ENCODE peak calls at places on chromosomes 16 and 17, in seven cellular contexts. R is cardiac fibroblast, V is spleen, N is brain microvascular endothelial cell, K is esophagus squamous epithelium, T is HFFc6, L is Panc1. C is an unnamed sample.
A peak's percentile ranks its signal among the peaks of the same experiment; 100 is the strongest.

GRCh38 chr16:19710991-19711545 is 7.0 kb downstream of the KNOP1 start:
- DNase-seq in R (no peak), V (peak; percentile 77), N (no peak), K (no peak), T (no peak), L (no peak), C (no peak)

GRCh38 chr17:76866774-76867577 is 1.2 kb upstream of the MGAT5B start:
- DNase-seq in R (peak; percentile 29), V (no peak), N (peak; percentile 54), K (no peak), T (peak; percentile 49), L (no peak), C (no peak)

GRCh38 chr16:64627288-64627687 is 494.6 kb downstream of the CDH11 start:
- DNase-seq in R (no peak), V (no peak), N (no peak), K (no peak), T (no peak), L (no peak), C (no peak)

GRCh38 chr17:1647802-1648581 is 1.7 kb downstream of the RILP start:
- DNase-seq in R (peak; percentile 42), V (no peak), N (no peak), K (no peak), T (no peak), L (no peak), C (no peak)

GRCh38 chr16:88469615-88470395 is 16.7 kb downstream of the ZFPM1 start:
- DNase-seq in R (no peak), V (no peak), N (no peak), K (no peak), T (no peak), L (no peak), C (no peak)

GRCh38 chr16:12406158-12406557 is 397.5 kb downstream of the CPPED1 start:
- DNase-seq in R (no peak), V (no peak), N (no peak), K (no peak), T (no peak), L (no peak), C (no peak)

GRCh38 chr17:80760501-80760900 is 215.9 kb downstream of the RPTOR start:
- DNase-seq in R (no peak), V (peak; percentile 78), N (no peak), K (no peak), T (no peak), L (no peak), C (no peak)

GRCh38 chr17:41786227-41787020 is at the start of gene JUP:
- DNase-seq in R (peak; percentile 100), V (peak; percentile 98), N (peak; percentile 100), K (peak; percentile 90), T (peak; percentile 98), L (peak; percentile 91), C (peak; percentile 98)

GRCh38 chr17:56833023-56833811 is 503 bp downstream of the C17orf67 start:
- DNase-seq in R (peak; percentile 64), V (peak; percentile 95), N (peak; percentile 45), K (no peak), T (peak; percentile 32), L (no peak), C (peak; percentile 62)
- TF ChIP-seq CTCF in R (no peak), V (no peak), N (no peak), K (no peak), T (no peak), L (no peak), C (no peak)

GRCh38 chr16:56792960-56793359 is 63.0 kb downstream of the NUP93 start:
- DNase-seq in R (no peak), V (no peak), N (no peak), K (no peak), T (no peak), L (no peak), C (no peak)

GRCh38 chr16:56788435-56788834 is 58.5 kb downstream of the NUP93 start:
- DNase-seq in R (no peak), V (no peak), N (no peak), K (no peak), T (no peak), L (no peak), C (no peak)

GRCh38 chr16:56787185-56787584 is 57.3 kb downstream of the NUP93 start:
- DNase-seq in R (no peak), V (no peak), N (no peak), K (no peak), T (no peak), L (no peak), C (no peak)

GRCh38 chr16:56793504-56793903 is 63.6 kb downstream of the NUP93 start:
- DNase-seq in R (peak; percentile 69), V (no peak), N (peak; percentile 53), K (no peak), T (peak; percentile 50), L (no peak), C (no peak)

GRCh38 chr16:56789360-56789759 is 59.4 kb downstream of the NUP93 start:
- DNase-seq in R (peak; percentile 57), V (no peak), N (peak; percentile 35), K (no peak), T (peak; percentile 56), L (peak; percentile 4), C (no peak)
- TF ChIP-seq CTCF in R (peak; percentile 52), V (no peak), N (peak; percentile 68), K (peak; percentile 63), T (peak; percentile 73), L (peak; percentile 69), C (no peak)

DNA sequence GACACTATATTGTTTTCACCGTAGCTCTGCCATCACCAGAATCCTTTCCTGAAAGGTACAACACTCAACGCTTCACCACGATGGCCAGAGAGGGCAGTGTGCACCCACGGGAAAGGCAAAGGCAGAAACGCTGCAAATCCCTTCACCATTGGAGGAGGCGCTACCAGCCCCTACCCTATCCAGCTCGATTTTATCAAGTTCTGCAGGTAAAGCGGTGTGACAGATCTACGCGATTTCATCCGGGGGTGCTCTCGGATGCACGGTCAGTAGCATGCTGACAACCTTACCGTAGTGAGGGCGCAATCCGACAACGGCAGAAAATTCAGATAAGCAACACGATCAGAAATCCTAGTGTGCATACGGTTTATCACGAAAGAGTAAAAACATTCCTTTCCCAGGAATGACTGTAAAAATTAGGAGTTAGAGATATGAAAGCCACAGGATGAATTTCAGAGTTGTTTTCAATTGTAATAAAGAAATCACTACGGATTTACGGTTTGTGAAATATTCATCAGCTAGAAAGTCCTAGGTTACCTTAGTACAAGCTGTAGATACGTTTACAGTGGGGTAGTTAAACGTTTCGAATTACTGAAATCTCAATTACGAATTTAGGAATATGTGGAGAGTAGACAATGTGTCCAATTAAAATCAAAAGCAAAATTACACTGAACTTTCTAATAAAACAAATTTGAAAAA is 1.8 kb downstream of the NETO2 start:
- DNase-seq in R (peak; percentile 85), V (peak; percentile 93), N (peak; percentile 85), K (peak; percentile 25), T (peak; percentile 79), L (peak; percentile 81), C (peak; percentile 69)
- TF ChIP-seq CTCF in R (peak; percentile 95), V (peak; percentile 90), N (peak; percentile 98), K (peak; percentile 64), T (peak; percentile 91), L (peak; percentile 92), C (no peak)

DNA sequence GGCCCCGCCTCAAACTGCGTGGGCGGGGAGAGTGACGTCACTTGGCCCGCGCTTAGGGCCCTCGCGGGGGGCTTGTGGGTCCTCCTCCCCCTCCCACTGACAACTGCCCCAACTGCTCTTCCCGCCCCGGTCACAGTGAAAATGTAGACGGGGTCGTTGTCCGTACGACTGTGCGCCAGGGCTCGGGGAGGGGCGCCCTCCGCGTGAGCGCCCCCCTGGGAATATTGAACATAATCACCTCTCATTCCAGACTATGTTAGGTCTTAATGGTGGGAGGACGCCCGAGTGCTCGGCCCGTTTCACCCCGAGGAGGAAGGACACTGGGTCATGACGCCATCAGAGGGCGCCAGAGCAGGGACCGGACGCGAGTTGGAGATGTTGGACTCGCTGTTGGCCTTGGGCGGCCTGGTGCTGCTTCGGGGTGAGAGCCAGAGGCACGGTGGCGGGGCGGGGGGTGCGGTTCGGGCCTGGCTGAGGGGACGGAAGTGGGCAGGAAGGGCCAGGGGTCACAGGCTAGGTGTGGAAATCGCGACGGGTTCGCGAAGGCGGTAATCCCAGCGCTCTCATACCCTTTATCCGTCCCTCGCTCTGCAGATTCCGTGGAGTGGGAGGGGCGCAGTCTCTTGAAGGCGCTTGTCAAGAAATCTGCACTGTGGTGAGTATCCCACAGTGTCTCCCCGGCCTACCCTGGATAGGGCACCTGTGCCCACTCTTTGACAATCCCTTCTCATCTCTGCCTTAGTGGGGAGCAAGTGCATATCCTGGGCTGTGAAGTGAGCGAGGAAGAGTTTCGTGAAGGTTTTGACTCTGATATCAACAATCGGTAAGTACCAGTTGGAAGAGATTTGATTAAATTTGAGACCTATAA is at the start of gene ELP5:
- DNase-seq in R (peak; percentile 96), V (peak; percentile 99), N (peak; percentile 94), K (peak; percentile 76), T (peak; percentile 89), L (no peak), C (no peak)
- TF ChIP-seq CTCF in R (no peak), V (no peak), N (no peak), K (peak; percentile 19), T (peak; percentile 69), L (peak; percentile 65), C (no peak)

GRCh38 chr16:1330260-1330914 is 3.1 kb upstream of the BAIAP3 start:
- DNase-seq in R (no peak), V (no peak), N (no peak), K (no peak), T (no peak), L (no peak), C (no peak)
- TF ChIP-seq CTCF in R (peak; percentile 64), V (peak; percentile 45), N (peak; percentile 72), K (peak; percentile 23), T (peak; percentile 79), L (peak; percentile 93), C (no peak)

C was measured in activated B cell treated with CpG ODN at 0.5 μM for 24 hours.